ENCODE peak calls at places on chromosomes 3 and 15, in ten cellular contexts. M is stimulated activated effector memory CD8-positive, alpha-beta T cell treated with anti-CD3 and anti-CD28 coated beads, Interleukin-12 subunit alpha, Interleukin-12 subunit beta, amount 100 ng/mL, for 72 hours; P is lower leg skin; G is HCEC 1CT; X is T1000; S is activated naive CD4-positive, alpha-beta T cell treated with anti-CD3 and anti-CD28 coated beads, Interleukin-2, amount 10 ng/mL, durations not matched to agents 7 days and 5 days; V is glomerular endothelial cell; R is EH; H is activated CD8-positive, alpha-beta memory T cell treated with anti-CD3 and anti-CD28 coated beads, Interleukin-2, amount 10 ng/mL, durations not matched to agents 7 days and 5 days; O is activated CD4-positive, alpha-beta T cell treated with anti-CD3 and anti-CD28 coated beads, Interleukin-2, amount 10 ng/mL, durations not matched to agents 7 days and 5 days. D is an unnamed sample.

GRCh38 chr3:10602769-10603768 is 97.7 kb upstream of the ATP2B2 start:
- DNase-seq in O (peak; percentile 83), M (peak; percentile 52), X (no peak), V (no peak), H (peak; percentile 79), R (no peak), P (no peak), S (peak; percentile 82), G (no peak), D (peak; percentile 26)

GRCh38 chr3:195034101-195034500 is 236.9 kb downstream of the XXYLT1 start:
- DNase-seq in S (no peak), P (no peak), X (no peak), G (no peak), V (no peak), M (no peak), R (no peak), H (no peak), O (no peak), D (no peak)

GRCh38 chr3:43620953-43621405 is 832 bp downstream of the ANO10 start:
- DNase-seq in H (no peak), S (no peak), P (no peak), G (peak; percentile 9), V (no peak), R (no peak), O (no peak), M (no peak), X (no peak), D (no peak)

GRCh38 chr15:85582719-85583089 is 202.3 kb downstream of the AKAP13 start:
- DNase-seq in M (peak; percentile 77), R (no peak), H (peak; percentile 88), P (peak; percentile 59), X (no peak), G (no peak), S (peak; percentile 81), O (peak; percentile 82), V (no peak), D (no peak)

GRCh38 chr3:163043074-163043473 is 1546.5 kb downstream of the OTOL1 start:
- DNase-seq in P (no peak), G (no peak), O (no peak), R (peak; percentile 32), S (no peak), M (no peak), H (no peak), V (no peak), X (no peak), D (no peak)

GRCh38 chr3:31858439-31858838 is 122.6 kb downstream of the OSBPL10 start:
- DNase-seq in H (no peak), M (no peak), G (peak; percentile 6), P (no peak), O (no peak), R (peak; percentile 7), X (no peak), S (no peak), V (no peak), D (no peak)

GRCh38 chr3:78633626-78634025 is 1134.2 kb downstream of the ROBO1 start:
- DNase-seq in X (no peak), V (no peak), H (no peak), P (no peak), S (no peak), G (no peak), R (peak; percentile 24), M (no peak), O (no peak), D (no peak)

GRCh38 chr15:58472821-58473581 is 41.2 kb downstream of the LIPC start:
- DNase-seq in H (peak; percentile 80), V (no peak), R (peak; percentile 62), O (peak; percentile 76), X (no peak), P (no peak), G (no peak), S (peak; percentile 73), M (peak; percentile 70), D (no peak)

GRCh38 chr3:69305011-69305410 is 80.9 kb downstream of the FRMD4B start:
- DNase-seq in S (no peak), G (no peak), P (no peak), R (no peak), H (no peak), O (no peak), X (no peak), V (no peak), M (peak; percentile 62), D (no peak)

GRCh38 chr15:81887913-81888312 is 157.9 kb downstream of the MEX3B start:
- DNase-seq in R (peak; percentile 87), X (no peak), H (no peak), O (no peak), G (peak; percentile 70), P (no peak), V (no peak), M (no peak), S (no peak), D (no peak)

GRCh38 chr15:59531066-59531465 is 80.5 kb upstream of the GCNT3 start:
- DNase-seq in V (no peak), H (no peak), M (no peak), R (no peak), O (no peak), X (no peak), P (no peak), S (no peak), G (no peak), D (no peak)

GRCh38 chr15:71810256-71811035 is at the start of gene NR2E3:
- DNase-seq in G (no peak), X (no peak), O (no peak), R (no peak), V (no peak), H (no peak), P (no peak), S (no peak), M (no peak), D (no peak)

GRCh38 chr3:53719796-53720195 is 126.4 kb downstream of the CHDH start:
- DNase-seq in O (no peak), M (no peak), R (no peak), X (no peak), P (no peak), V (no peak), H (no peak), G (no peak), S (no peak), D (no peak)

D was measured in GM12864.